ENCODE peak calls at places on chromosome 14, in eight cellular contexts. C is left lung, Z is Peyer's patch, G is colonic mucosa, M is SJCRH30, N is upper lobe of right lung, S is uterus, A is mammary epithelial cell. L is an unnamed sample.

GRCh38 chr14:79466938-79467527 is 744.3 kb downstream of the DIO2 start:
- DNase-seq in N (no peak), G (no peak), S (no peak), C (peak; percentile 47), M (peak; percentile 7), Z (no peak), A (no peak), L (no peak)

GRCh38 chr14:65356327-65356836 is 56.1 kb upstream of the FUT8 start:
- DNase-seq in G (no peak), Z (no peak), S (no peak), M (no peak), A (peak; percentile 100), N (no peak), C (no peak), L (no peak)

GRCh38 chr14:99132821-99133562 is 139.0 kb downstream of the BCL11B start:
- DNase-seq in C (no peak), S (no peak), Z (no peak), A (no peak), M (no peak), G (no peak), N (no peak), L (no peak)

GRCh38 chr14:73743431-73743931 is 29.3 kb upstream of the PNMA1 start:
- DNase-seq in N (no peak), C (peak; percentile 89), A (no peak), S (no peak), M (no peak), G (peak; percentile 58), Z (peak; percentile 85), L (peak; percentile 50)

GRCh38 chr14:44820230-44820964 is 141.3 kb downstream of the KLHL28 start:
- DNase-seq in A (no peak), Z (no peak), S (no peak), G (no peak), M (no peak), N (no peak), C (peak; percentile 23), L (no peak)

GRCh38 chr14:68208218-68208617 is 388.6 kb downstream of the RAD51B start:
- DNase-seq in S (no peak), N (no peak), G (no peak), Z (no peak), A (no peak), C (no peak), M (no peak), L (no peak)

GRCh38 chr14:88981948-88982347 is 157.5 kb downstream of the TTC8 start:
- DNase-seq in G (no peak), Z (no peak), M (no peak), S (no peak), A (no peak), N (no peak), C (no peak), L (no peak)

GRCh38 chr14:94372021-94372605 is 16.3 kb downstream of the SERPINA1 start:
- DNase-seq in M (no peak), C (no peak), Z (no peak), A (no peak), N (no peak), S (no peak), G (no peak), L (no peak)

GRCh38 chr14:75494898-75495297 is 27.4 kb upstream of the BATF start:
- DNase-seq in A (no peak), N (no peak), G (no peak), Z (no peak), S (no peak), M (no peak), C (no peak), L (no peak)

GRCh38 chr14:34322940-34323418 is 139.1 kb downstream of the SPTSSA start:
- DNase-seq in N (peak; percentile 74), Z (peak; percentile 31), A (peak; percentile 32), S (peak; percentile 33), C (peak; percentile 79), G (peak; percentile 80), M (peak; percentile 52), L (peak; percentile 58)

GRCh38 chr14:49946320-49947141 is 53.6 kb downstream of the ARF6 start:
- DNase-seq in N (no peak), S (no peak), A (peak; percentile 72), M (no peak), Z (no peak), G (peak; percentile 73), C (no peak), L (peak; percentile 12)

GRCh38 chr14:53850714-53851296 is 105.8 kb downstream of the BMP4 start:
- DNase-seq in N (no peak), A (peak; percentile 27), Z (no peak), M (no peak), S (no peak), C (no peak), G (no peak), L (no peak)

GRCh38 chr14:105528197-105528858 is 1.9 kb downstream of the TMEM121 start:
- DNase-seq in N (peak; percentile 88), Z (peak; percentile 70), G (peak; percentile 79), S (peak; percentile 82), A (peak; percentile 51), M (peak; percentile 77), C (peak; percentile 94), L (peak; percentile 77)

GRCh38 chr14:79971330-79971729 is 240.0 kb downstream of the DIO2 start:
- DNase-seq in S (no peak), N (no peak), C (no peak), G (no peak), M (no peak), A (no peak), Z (no peak), L (no peak)

GRCh38 chr14:94373708-94374107 is 14.7 kb downstream of the SERPINA1 start:
- DNase-seq in A (peak; percentile 98), C (no peak), N (no peak), Z (no peak), S (no peak), G (no peak), M (no peak), L (no peak)

GRCh38 chr14:80202888-80203562 is 8.3 kb downstream of the DIO2 start:
- DNase-seq in Z (no peak), A (no peak), N (no peak), G (peak; percentile 39), S (no peak), M (no peak), C (peak; percentile 37), L (no peak)

GRCh38 chr14:36619131-36619530 is 36.7 kb upstream of the NKX2-8 start:
- DNase-seq in G (no peak), A (peak; percentile 62), Z (no peak), M (no peak), C (no peak), N (no peak), S (no peak), L (no peak)

DNA sequence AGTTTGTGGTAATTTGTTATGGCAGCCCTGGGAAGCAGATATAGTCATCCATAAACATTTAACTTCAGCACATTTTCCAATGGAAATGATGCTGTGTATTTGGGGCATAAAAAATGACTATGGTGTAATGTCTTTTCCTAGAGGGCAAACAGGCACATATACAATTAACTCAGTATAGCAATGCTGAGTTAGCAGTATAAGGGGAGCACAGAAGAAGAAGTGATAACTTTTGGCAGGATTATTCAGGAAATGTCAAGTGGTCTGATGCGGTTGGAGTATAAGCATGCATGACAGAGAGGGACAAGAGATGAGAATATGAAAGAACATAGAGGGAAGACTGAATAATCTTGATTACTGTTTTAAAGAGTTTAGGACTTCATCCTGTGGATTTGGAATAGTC is 55.3 kb upstream of the PRKD1 start:
- DNase-seq in S (no peak), A (no peak), G (no peak), N (no peak), C (no peak), Z (no peak), M (no peak), L (no peak)
- H3K9me3 ChIP-seq in S (no peaks in the 10 kb centered on the region), A (peaks cover 3% of the 10 kb centered on the region), G (no peaks in the 10 kb centered on the region), N (no peaks in the 10 kb centered on the region), C (no peaks in the 10 kb centered on the region), Z (no peaks in the 10 kb centered on the region), M (no peaks in the 10 kb centered on the region), L (no peaks in the 10 kb centered on the region)

GRCh38 chr14:61471297-61471980 is 150.1 kb downstream of the PRKCH start:
- DNase-seq in M (no peak), A (no peak), C (no peak), Z (peak; percentile 43), S (no peak), G (peak; percentile 17), N (no peak), L (no peak)

GRCh38 chr14:61472025-61472672 is 150.8 kb downstream of the PRKCH start:
- DNase-seq in C (no peak), Z (peak; percentile 58), A (peak; percentile 97), N (no peak), G (no peak), S (no peak), M (peak; percentile 31), L (peak; percentile 36)

GRCh38 chr14:61470954-61471279 is 149.5 kb downstream of the PRKCH start:
- DNase-seq in S (no peak), N (no peak), M (no peak), C (no peak), G (peak; percentile 12), Z (no peak), A (no peak), L (no peak)

GRCh38 chr14:61469771-61470170 is 148.4 kb downstream of the PRKCH start:
- DNase-seq in S (no peak), Z (no peak), G (peak; percentile 15), A (no peak), C (no peak), N (no peak), M (peak; percentile 56), L (no peak)

GRCh38 chr14:61470261-61470953 is 149.0 kb downstream of the PRKCH start:
- DNase-seq in N (no peak), G (peak; percentile 17), S (no peak), Z (no peak), C (no peak), M (peak; percentile 81), A (peak; percentile 79), L (no peak)
- H3K27ac ChIP-seq in N (peak overlapping the region; percentile 67), G (peak overlapping the region; percentile 38), S (peak overlapping the region; percentile 37), Z (peak overlapping the region; percentile 91), C (peak overlapping the region; percentile 80), M (peak overlapping the region; percentile 61), A (peak overlapping the region; percentile 1), L (peak overlapping the region; percentile 97)

GRCh38 chr14:57273236-57273635 is 4.5 kb downstream of the AP5M1 start:
- DNase-seq in G (no peak), S (no peak), Z (no peak), N (no peak), A (no peak), C (no peak), M (no peak), L (no peak)
- H3K9me3 ChIP-seq in G (no peaks in the 10 kb centered on the region), S (no peaks in the 10 kb centered on the region), Z (no peaks in the 10 kb centered on the region), N (no peaks in the 10 kb centered on the region), A (peaks cover 2% of the 10 kb centered on the region), C (no peaks in the 10 kb centered on the region), M (no peaks in the 10 kb centered on the region), L (no peaks in the 10 kb centered on the region)

GRCh38 chr14:103819503-103820307 is 27.7 kb downstream of the PPP1R13B start:
- DNase-seq in A (peak; percentile 45), M (peak; percentile 62), N (peak; percentile 60), S (peak; percentile 33), Z (no peak), C (no peak), G (no peak), L (no peak)

GRCh38 chr14:103818870-103819269 is 28.5 kb downstream of the PPP1R13B start:
- DNase-seq in N (no peak), G (no peak), M (no peak), C (no peak), A (no peak), Z (no peak), S (no peak), L (no peak)

GRCh38 chr14:103817595-103817994 is 29.8 kb downstream of the PPP1R13B start:
- DNase-seq in Z (no peak), N (no peak), S (no peak), C (no peak), G (no peak), A (no peak), M (no peak), L (no peak)

GRCh38 chr14:103816991-103817390 is 30.4 kb downstream of the PPP1R13B start:
- DNase-seq in M (no peak), N (no peak), Z (no peak), S (no peak), A (no peak), G (no peak), C (no peak), L (no peak)

GRCh38 chr14:103818422-103818821 is 29.0 kb downstream of the PPP1R13B start:
- DNase-seq in S (no peak), A (no peak), Z (no peak), N (no peak), C (no peak), M (no peak), G (no peak), L (no peak)
- H3K27ac ChIP-seq in S (no peak overlapping the region), A (no peak overlapping the region), Z (no peak overlapping the region), N (peak overlapping the region; percentile 47), C (peak overlapping the region; percentile 39), M (no peak overlapping the region), G (no peak overlapping the region), L (no peak overlapping the region)

L was measured in CD4-positive, alpha-beta T cell.